ENCODE peak calls at places on chromosomes 11 and 22, in eight cellular contexts. O, P, I, H, L, B, F and Z are unnamed samples.

GRCh38 chr11:69540118-69541000 is 58.9 kb downstream of the LINC01488 start:
- DNase-seq in I (no peak), P (peak; percentile 7), H (peak; percentile 16), O (no peak), B (peak; percentile 73), F (peak; percentile 78), L (no peak), Z (no peak)

GRCh38 chr11:116500833-116501622 is 271.8 kb downstream of the BUD13 start:
- DNase-seq in B (no peak), I (no peak), L (no peak), H (no peak), O (no peak), P (no peak), F (peak; percentile 62), Z (no peak)

GRCh38 chr11:106818416-106818815 is 199.9 kb downstream of the GUCY1A2 start:
- DNase-seq in L (no peak), H (no peak), O (no peak), B (no peak), F (no peak), I (no peak), P (no peak), Z (no peak)

GRCh38 chr22:31578171-31578570 is 81.8 kb downstream of the SFI1 start:
- DNase-seq in F (no peak), O (no peak), P (no peak), I (no peak), B (no peak), L (no peak), H (no peak), Z (no peak)

GRCh38 chr22:49112176-49112575 is 715.5 kb downstream of the BRD1 start:
- DNase-seq in I (no peak), P (no peak), L (no peak), B (no peak), F (no peak), H (no peak), O (no peak), Z (no peak)

GRCh38 chr22:49683032-49683431 is 144.6 kb downstream of the BRD1 start:
- DNase-seq in P (no peak), F (no peak), H (no peak), I (no peak), O (no peak), L (no peak), B (no peak), Z (no peak)

GRCh38 chr11:72229336-72229924 is 4.9 kb downstream of the INPPL1 start:
- DNase-seq in O (no peak), L (no peak), P (no peak), B (peak; percentile 40), I (no peak), H (no peak), F (peak; percentile 23), Z (no peak)

GRCh38 chr11:43802509-43802908 is 78.1 kb upstream of the ALKBH3 start:
- DNase-seq in P (peak; percentile 15), I (no peak), L (no peak), H (peak; percentile 20), B (no peak), O (peak; percentile 16), F (no peak), Z (no peak)

GRCh38 chr11:119015054-119015611 is 3.0 kb downstream of the RPS25 start:
- DNase-seq in I (no peak), H (peak; percentile 29), L (no peak), F (peak; percentile 48), O (no peak), B (no peak), P (peak; percentile 44), Z (no peak)

GRCh38 chr11:89381094-89381493 is 110.1 kb downstream of the NOX4 start:
- DNase-seq in H (peak; percentile 80), P (peak; percentile 89), B (no peak), L (no peak), O (no peak), I (peak; percentile 93), F (no peak), Z (no peak)

GRCh38 chr11:99686838-99687237 is 666.1 kb downstream of the CNTN5 start:
- DNase-seq in B (no peak), P (no peak), H (no peak), F (no peak), O (no peak), I (no peak), L (no peak), Z (no peak)

GRCh38 chr11:78927511-78927910 is 352.8 kb upstream of the NARS2 start:
- DNase-seq in F (no peak), P (no peak), O (no peak), L (no peak), H (no peak), B (no peak), I (no peak), Z (no peak)

GRCh38 chr11:132140056-132140455 is 769.6 kb downstream of the NTM start:
- DNase-seq in H (no peak), F (peak; percentile 55), I (no peak), L (no peak), O (no peak), B (no peak), P (no peak), Z (no peak)

GRCh38 chr22:50621948-50622722 is 5.8 kb downstream of the ARSA start:
- DNase-seq in L (peak; percentile 26), I (peak; percentile 48), H (peak; percentile 11), B (peak; percentile 62), O (peak; percentile 46), P (peak; percentile 20), F (peak; percentile 59), Z (no peak)

GRCh38 chr11:72808415-72808814 is 5.8 kb upstream of the ATG16L2 start:
- DNase-seq in P (peak; percentile 41), H (no peak), B (no peak), O (no peak), L (no peak), I (no peak), F (no peak), Z (no peak)

GRCh38 chr11:112128483-112129121 is 35.3 kb downstream of the IL18 start:
- DNase-seq in P (peak; percentile 48), F (no peak), H (peak; percentile 97), O (no peak), I (peak; percentile 88), L (no peak), B (no peak), Z (no peak)

GRCh38 chr11:57932105-57932504 is 91.6 kb upstream of the OR9Q1 start:
- DNase-seq in L (no peak), F (no peak), B (no peak), H (no peak), P (peak; percentile 75), O (no peak), I (no peak), Z (no peak)

DNA sequence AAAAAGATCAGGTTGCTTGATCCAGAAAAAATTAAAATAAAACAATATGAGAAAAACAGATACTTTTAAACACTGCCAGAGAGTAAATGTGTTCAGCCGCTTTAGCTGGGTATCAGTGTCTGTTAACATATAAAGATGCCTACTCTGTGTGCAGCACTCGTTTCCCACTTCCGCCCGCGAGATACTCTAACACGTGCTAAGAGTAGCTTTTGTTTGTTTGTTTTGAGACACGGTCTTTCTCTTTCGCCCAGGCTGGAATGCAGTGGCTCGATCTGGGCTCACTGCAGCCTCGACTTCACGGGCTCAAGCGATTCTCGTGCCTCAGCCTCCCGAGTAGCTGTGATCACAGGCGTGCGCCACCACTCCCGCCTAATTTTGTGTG is 531 bp upstream of the MEN1 start:
- DNase-seq in I (no peak), P (peak; percentile 72), H (no peak), F (no peak), L (peak; percentile 68), O (no peak), B (no peak), Z (no peak)
- H3K27ac ChIP-seq in I (no peak overlapping the region), P (no peak overlapping the region), H (no peak overlapping the region), F (no peak overlapping the region), L (peak overlapping the region; percentile 79), O (peak overlapping the region; percentile 55), B (peak overlapping the region; percentile 71), Z (no peak overlapping the region)

GRCh38 chr11:77065878-77066228 is 918 bp upstream of the CAPN5 start:
- DNase-seq in F (no peak), H (no peak), O (no peak), B (peak; percentile 72), P (peak; percentile 23), I (no peak), L (no peak), Z (no peak)
- H3K4me3 ChIP-seq in F (peak overlapping the region; percentile 86), H (peak overlapping the region; percentile 77), O (peak overlapping the region; percentile 80), B (peak overlapping the region; percentile 74), P (no peak overlapping the region), I (peak overlapping the region; percentile 79), L (peak overlapping the region; percentile 80), Z (peak overlapping the region; percentile 37)

GRCh38 chr22:38870791-38871359 is 1.1 kb downstream of the CBX6 start:
- DNase-seq in O (no peak), I (no peak), F (no peak), P (no peak), L (no peak), H (no peak), B (no peak), Z (no peak)
- H3K27ac ChIP-seq in O (peak overlapping the region; percentile 78), I (peak overlapping the region; percentile 36), F (no peak overlapping the region), P (no peak overlapping the region), L (peak overlapping the region; percentile 56), H (no peak overlapping the region), B (peak overlapping the region; percentile 73), Z (no peak overlapping the region)

GRCh38 chr22:42857845-42858481 is 890 bp upstream of the ARFGAP3 start:
- DNase-seq in L (no peak), B (no peak), I (no peak), F (no peak), O (no peak), P (no peak), H (peak; percentile 14), Z (no peak)

GRCh38 chr22:42855211-42855610 is 1.9 kb downstream of the ARFGAP3 start:
- DNase-seq in B (no peak), H (no peak), L (no peak), F (no peak), O (no peak), P (no peak), I (no peak), Z (no peak)

GRCh38 chr22:42856179-42856864 is 751 bp downstream of the ARFGAP3 start:
- DNase-seq in O (peak; percentile 57), F (no peak), B (peak; percentile 85), I (no peak), H (no peak), P (peak; percentile 66), L (no peak), Z (no peak)

GRCh38 chr22:42855726-42856125 is 1.3 kb downstream of the ARFGAP3 start:
- DNase-seq in F (no peak), O (no peak), P (no peak), B (no peak), H (no peak), I (no peak), L (no peak), Z (no peak)

DNA sequence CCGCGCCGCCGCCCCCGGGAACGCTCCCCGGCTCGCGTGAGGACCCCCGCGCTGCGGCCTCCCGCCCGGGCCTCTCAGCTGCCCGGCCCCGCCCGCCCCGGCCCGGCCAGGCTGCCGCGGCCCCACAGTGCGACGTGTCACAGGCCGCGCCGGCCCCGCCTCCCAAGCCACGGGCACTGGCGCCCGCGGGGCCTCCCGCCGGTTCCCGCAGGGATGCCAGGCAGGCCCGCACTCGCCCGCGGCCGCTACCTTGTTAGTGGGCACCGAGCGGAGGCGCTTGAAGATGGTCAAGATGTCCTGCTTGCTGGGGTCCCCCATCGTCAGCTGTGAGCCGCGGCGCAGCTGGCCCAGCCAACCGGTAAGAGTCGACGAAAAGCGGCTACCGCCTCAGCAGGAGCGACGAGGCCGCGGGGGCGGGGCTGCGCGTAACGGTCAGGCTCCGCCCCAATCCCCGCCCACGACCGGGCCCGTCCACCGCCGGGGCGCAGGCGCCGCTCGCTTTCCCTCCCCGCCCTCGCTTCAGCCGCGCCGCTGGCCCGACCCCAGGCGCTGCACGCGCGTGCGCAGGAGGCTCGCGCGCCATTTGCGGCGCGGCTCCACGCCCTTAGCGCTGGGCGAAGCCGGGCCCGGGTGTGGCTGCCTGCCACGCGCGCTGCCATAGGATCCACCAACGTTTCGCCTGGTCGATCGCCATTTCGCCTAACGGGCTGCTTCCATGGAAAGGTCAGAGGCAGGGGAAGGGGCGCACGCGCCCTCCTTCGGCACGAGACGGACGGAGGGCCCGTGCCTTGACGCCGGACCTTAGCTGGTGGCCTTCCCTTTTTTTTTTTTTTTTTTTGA is at the start of gene ARFGAP3:
- DNase-seq in P (peak; percentile 97), B (peak; percentile 98), O (peak; percentile 92), I (peak; percentile 90), H (peak; percentile 89), L (peak; percentile 97), F (peak; percentile 97), Z (peak; percentile 66)
- H3K4me3 ChIP-seq in P (peak within 1 kb of the TSS; percentile 92), B (peak within 1 kb of the TSS; percentile 82), O (peak within 1 kb of the TSS; percentile 74), I (peak within 1 kb of the TSS; percentile 99), H (peak within 1 kb of the TSS; percentile 94), L (peak within 1 kb of the TSS; percentile 81), F (peak within 1 kb of the TSS; percentile 96), Z (peak within 1 kb of the TSS; percentile 70)